ENCODE peak calls at places on chromosomes 6 and 20, in four cellular contexts. V is cardiac muscle cell, L is lung, Z is mammary epithelial cell. P is an unnamed sample.

GRCh38 chr6:44397424-44398169 is 10.1 kb downstream of the CDC5L start:
- DNase-seq in V (no peak), L (no peak), Z (no peak), P (no peak)

GRCh38 chr6:31157543-31158139 is at the start of gene CCHCR1:
- DNase-seq in V (no peak), L (no peak), Z (no peak), P (no peak)

GRCh38 chr6:80217799-80218198 is 111.3 kb downstream of the BCKDHB start:
- DNase-seq in V (no peak), L (no peak), Z (no peak), P (no peak)

GRCh38 chr6:169650959-169651292 is 50.9 kb downstream of the WDR27 start:
- DNase-seq in V (no peak), L (no peak), Z (no peak), P (no peak)

GRCh38 chr20:61934716-61935530 is 130.8 kb downstream of the TAF4 start:
- DNase-seq in V (no peak), L (no peak), Z (no peak), P (no peak)

GRCh38 chr20:35264755-35265154 is 13.2 kb downstream of the MMP24OS start:
- DNase-seq in V (no peak), L (no peak), Z (peak), P (no peak)

GRCh38 chr6:169289671-169290408 is 36.2 kb upstream of the THBS2 start:
- DNase-seq in V (peak), L (no peak), Z (peak), P (peak)

GRCh38 chr20:16615199-16615598 is 42.0 kb upstream of the KIF16B start:
- DNase-seq in V (peak), L (no peak), Z (peak), P (peak)

GRCh38 chr6:10412948-10413849 is 1.7 kb downstream of the TFAP2A start:
- DNase-seq in V (no peak), L (no peak), Z (peak), P (peak)

GRCh38 chr6:128138694-128139093 is 237.8 kb upstream of the THEMIS start:
- DNase-seq in V (no peak), L (no peak), Z (no peak), P (no peak)

GRCh38 chr20:50519036-50519780 is 9.0 kb downstream of the PTPN1 start:
- DNase-seq in V (no peak), L (no peak), Z (no peak), P (no peak)

GRCh38 chr20:63123326-63123725 is 92.6 kb downstream of the YTHDF1 start:
- DNase-seq in V (no peak), L (no peak), Z (no peak), P (no peak)

GRCh38 chr6:160132776-160133338 is 11.2 kb downstream of the SLC22A1 start:
- DNase-seq in V (peak), L (no peak), Z (peak), P (peak)

GRCh38 chr6:105014448-105014847 is 57.5 kb downstream of the LIN28B start:
- DNase-seq in V (no peak), L (no peak), Z (no peak), P (no peak)

GRCh38 chr20:33490934-33491656 is 1.2 kb downstream of the CBFA2T2 start:
- DNase-seq in V (no peak), L (no peak), Z (no peak), P (peak)

GRCh38 chr6:19368511-19368910 is 468.7 kb upstream of the ID4 start:
- DNase-seq in V (peak), L (no peak), Z (peak), P (peak)
- TF ChIP-seq CTCF in V (no peak), L (no peak), Z (no peak), P (no peak)

GRCh38 chr20:11453430-11453829 is 464.3 kb upstream of the BTBD3 start:
- DNase-seq in V (peak), L (no peak), Z (peak), P (peak)
- H3K27ac ChIP-seq in V (no peak), L (no peak), Z (peak), P (no peak)

GRCh38 chr20:22245139-22245538 is 339.2 kb downstream of the FOXA2 start:
- DNase-seq in V (no peak), L (no peak), Z (no peak), P (no peak)

GRCh38 chr20:22243063-22243462 is 341.3 kb downstream of the FOXA2 start:
- DNase-seq in V (no peak), L (no peak), Z (no peak), P (no peak)

DNA sequence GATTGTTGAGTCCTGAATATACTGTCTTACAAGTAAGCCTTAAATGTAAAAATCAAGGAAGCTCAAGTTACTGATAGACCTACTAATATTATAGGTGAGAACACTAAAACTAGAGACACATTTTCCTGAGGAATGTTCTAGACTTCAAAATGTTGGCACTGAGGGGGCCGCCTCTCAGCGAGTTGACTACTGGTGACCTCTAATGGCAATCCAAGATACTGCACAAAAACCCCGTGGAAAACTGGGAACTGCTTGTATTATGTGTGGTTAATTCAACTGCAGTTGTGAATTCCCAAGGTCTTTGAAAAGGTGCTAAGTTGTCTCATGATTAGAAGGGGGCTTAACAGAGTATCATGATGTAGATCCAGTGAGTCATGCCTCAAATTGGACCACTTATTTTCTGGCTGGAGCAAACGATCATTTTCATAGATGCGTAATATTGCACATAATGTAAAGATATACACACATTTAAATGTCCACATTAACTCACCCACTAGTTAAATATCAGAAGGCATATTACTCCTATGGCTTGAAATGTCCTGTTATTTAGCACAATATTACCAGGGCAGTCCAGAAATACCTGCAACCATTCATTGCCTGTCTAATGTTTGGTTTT is 336.2 kb downstream of the FOXA2 start:
- DNase-seq in V (peak), L (no peak), Z (no peak), P (peak)
- TF ChIP-seq CTCF in V (peak), L (no peak), Z (peak), P (peak)

GRCh38 chr20:18288748-18289705 is 700 bp downstream of the ZNF133 start:
- DNase-seq in V (peak), L (peak), Z (peak), P (peak)
- H3K27ac ChIP-seq in V (peak), L (peak), Z (peak), P (peak)

DNA sequence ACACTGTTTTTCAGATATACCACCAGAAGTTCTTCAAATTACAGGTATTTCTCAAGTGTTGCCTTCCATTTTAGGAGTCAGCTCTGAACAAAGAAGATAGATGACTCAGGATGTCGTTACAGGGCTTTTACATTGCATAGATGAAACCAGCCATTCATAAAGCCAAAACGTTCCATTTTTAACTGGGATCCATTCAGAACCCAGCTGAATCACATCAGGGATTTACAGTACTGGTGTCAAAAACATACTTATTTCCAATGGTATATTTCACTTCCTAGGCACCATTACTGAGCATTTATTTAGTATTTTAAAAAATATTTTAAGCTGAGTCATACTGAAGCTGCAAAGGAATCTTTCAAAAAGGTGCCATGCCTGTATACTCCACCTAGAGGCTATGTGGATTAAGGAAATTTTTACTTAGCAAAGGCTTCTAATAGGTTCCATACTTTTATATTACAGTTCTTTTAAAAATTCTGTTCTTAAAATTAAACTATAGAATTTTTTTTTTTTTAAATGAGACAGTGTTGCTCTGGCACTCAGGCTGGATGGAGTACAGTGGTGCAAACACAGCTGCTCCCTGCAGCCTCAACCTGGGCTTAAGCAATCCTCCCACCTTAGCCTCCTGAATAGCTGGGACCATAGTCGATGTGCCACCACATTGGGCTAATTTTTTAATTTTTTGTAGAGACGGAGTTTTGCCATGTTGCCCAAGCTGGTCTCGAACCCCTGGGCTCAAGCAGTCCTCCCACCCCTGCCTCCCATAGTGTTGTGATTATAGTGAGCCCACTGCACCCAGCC is 2.6 kb downstream of the ASF1A start:
- DNase-seq in V (peak), L (no peak), Z (peak), P (peak)
- TF ChIP-seq CTCF in V (peak), L (peak), Z (peak), P (peak)

DNA sequence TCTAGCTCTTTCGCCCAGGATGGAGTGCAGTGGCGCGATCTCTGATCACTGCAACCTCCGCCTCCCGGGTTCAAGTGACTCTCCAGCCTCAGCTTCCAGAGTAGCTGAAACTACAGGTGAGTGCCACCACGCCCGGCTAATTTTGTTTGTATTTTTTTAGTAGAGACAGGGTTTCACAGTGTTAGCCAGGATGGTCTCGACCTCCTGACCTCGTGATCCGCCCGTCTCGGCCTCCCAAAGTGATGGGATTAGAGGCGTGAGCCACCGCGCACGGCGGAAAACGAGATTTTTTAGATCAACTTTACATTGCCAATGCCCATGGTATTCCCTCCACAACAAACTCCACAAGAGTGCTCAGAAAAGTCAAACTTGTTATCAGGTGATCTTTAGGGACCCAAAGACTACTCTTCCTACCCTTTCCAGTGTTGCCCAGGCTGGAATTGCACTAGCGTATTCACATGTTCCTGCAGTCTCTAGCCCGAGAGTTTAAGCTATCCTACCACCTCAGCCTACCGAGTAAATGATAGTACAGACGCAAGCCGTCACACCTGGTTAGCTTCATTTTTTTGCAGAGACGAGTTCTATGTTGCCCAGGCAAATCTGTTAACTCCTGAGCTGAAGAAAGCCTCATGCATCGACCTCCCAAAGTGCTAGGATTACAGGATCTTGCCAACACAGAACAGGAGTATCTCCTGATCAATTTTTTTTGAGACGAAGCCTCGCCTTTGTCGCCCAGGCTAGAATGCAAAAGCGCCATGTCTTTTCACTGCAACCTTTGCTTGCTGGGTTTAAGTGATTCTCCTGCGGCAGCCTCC is 128.2 kb downstream of the HFE start:
- DNase-seq in V (peak), L (no peak), Z (peak), P (no peak)
- H3K27ac ChIP-seq in V (peak), L (peak), Z (peak), P (peak)

GRCh38 chr6:2938632-2939083 is 32.7 kb downstream of the SERPINB6 start:
- DNase-seq in V (no peak), L (no peak), Z (peak), P (no peak)
- TF ChIP-seq CTCF in V (peak), L (no peak), Z (peak), P (no peak)

DNA sequence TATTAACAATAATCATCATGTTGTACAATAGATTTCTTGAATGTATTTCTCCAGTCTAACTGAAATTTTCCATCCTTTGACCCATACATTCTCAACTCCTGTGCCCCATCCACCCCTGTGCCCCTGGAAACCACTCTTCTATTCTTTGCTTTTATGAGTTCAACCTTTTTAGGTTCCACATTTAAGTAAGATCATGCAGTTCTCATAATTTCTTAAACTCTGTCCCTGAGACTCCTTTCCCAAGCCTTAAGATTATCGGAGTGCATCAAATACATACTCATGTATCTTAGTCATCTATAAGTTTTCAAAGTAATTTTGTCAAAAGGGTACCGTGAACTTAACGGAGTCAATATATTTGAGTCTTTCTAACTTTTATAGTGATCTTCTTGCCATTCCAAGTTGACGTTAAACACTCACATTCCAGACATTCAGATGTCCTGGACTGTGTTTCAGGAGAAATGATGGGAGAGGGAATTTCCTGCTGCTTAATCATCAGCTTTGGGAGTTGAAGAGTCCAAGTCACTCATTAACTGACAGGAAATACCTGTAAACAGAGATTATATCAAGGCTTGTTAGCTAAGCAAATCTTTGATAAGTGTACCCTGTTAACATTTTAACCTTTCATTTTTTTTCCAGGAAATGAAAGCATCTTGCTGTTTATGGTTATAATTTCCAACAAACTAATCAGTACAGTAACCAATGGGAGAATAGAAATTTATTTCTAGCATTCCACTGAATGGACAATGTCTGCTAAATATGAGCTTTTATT is 73.3 kb downstream of the ADGRG6 start:
- DNase-seq in V (peak), L (no peak), Z (peak), P (peak)
- H3K27ac ChIP-seq in V (peak), L (peak), Z (peak), P (no peak)

DNA sequence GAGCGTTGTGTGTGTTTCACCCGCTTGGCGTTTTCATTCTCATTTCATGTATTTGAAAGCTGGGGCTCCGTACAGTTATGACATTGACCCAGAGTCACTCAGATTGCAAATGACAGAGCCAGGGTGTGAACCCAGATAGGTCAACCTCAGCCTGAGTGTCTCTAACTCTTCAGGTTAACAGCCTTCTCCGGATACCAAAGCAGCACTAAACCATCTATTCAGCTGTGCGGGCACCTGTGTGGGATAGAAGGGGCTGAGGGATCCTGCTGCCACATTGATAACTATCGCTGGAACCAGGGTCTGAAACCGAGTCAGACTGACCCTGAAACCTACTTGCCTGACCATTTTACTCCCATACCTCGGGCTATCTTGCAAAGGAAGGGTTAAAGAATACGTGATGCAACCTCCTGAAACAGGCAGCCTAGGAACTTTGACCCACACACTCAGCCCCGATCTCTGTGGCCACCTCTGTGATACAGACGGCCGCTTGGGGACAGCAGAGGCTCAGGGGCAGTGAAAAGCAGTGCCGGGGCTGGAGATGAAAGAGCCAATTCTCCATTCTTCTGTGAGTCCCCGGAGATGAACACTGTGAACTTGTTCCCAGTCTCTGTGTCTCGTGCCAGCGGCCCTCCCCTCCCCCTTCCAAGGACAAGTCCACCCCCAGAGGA is 233.5 kb upstream of the QKI start:
- DNase-seq in V (peak), L (peak), Z (peak), P (peak)
- TF ChIP-seq CTCF in V (peak), L (peak), Z (no peak), P (no peak)